ENCODE peak calls at places on chromosomes 7 and 10, in six cellular contexts. One of them, this sample, is unnamed.
A peak's percentile ranks its signal among the peaks of the same experiment; 100 is the strongest.

GRCh38 chr10:124688889-124689670 is 55.1 kb downstream of the FAM53B start:
- DNase-seq in skeletal muscle cell: no peak
- DNase-seq in HL-60: no peak
- DNase-seq in heart left ventricle: no peak
- DNase-seq in psoas muscle: no peak
- DNase-seq in right cardiac atrium: peak; percentile 2
- DNase-seq in this sample: no peak

GRCh38 chr10:77350711-77351119 is 286.9 kb downstream of the KCNMA1 start:
- DNase-seq in skeletal muscle cell: peak; percentile 99
- DNase-seq in HL-60: peak; percentile 13
- DNase-seq in heart left ventricle: peak; percentile 66
- DNase-seq in psoas muscle: peak; percentile 71
- DNase-seq in right cardiac atrium: peak; percentile 68
- DNase-seq in this sample: peak; percentile 97

GRCh38 chr7:8114175-8114574 is 145.6 kb downstream of the GLCCI1 start:
- DNase-seq in skeletal muscle cell: no peak
- DNase-seq in HL-60: no peak
- DNase-seq in heart left ventricle: no peak
- DNase-seq in psoas muscle: no peak
- DNase-seq in right cardiac atrium: no peak
- DNase-seq in this sample: no peak

GRCh38 chr10:44922021-44922420 is 10.9 kb downstream of the TMEM72 start:
- DNase-seq in skeletal muscle cell: no peak
- DNase-seq in HL-60: no peak
- DNase-seq in heart left ventricle: no peak
- DNase-seq in psoas muscle: no peak
- DNase-seq in right cardiac atrium: no peak
- DNase-seq in this sample: no peak

GRCh38 chr7:17994079-17994478 is 33.6 kb downstream of the PRPS1L1 start:
- DNase-seq in skeletal muscle cell: no peak
- DNase-seq in HL-60: no peak
- DNase-seq in heart left ventricle: no peak
- DNase-seq in psoas muscle: no peak
- DNase-seq in right cardiac atrium: no peak
- DNase-seq in this sample: no peak

GRCh38 chr7:145875267-145875666 is 241.3 kb upstream of the CNTNAP2 start:
- DNase-seq in skeletal muscle cell: no peak
- DNase-seq in HL-60: no peak
- DNase-seq in heart left ventricle: no peak
- DNase-seq in psoas muscle: no peak
- DNase-seq in right cardiac atrium: no peak
- DNase-seq in this sample: no peak

GRCh38 chr10:101761226-101761625 is 14.7 kb downstream of the FGF8 start:
- DNase-seq in skeletal muscle cell: no peak
- DNase-seq in HL-60: no peak
- DNase-seq in heart left ventricle: no peak
- DNase-seq in psoas muscle: no peak
- DNase-seq in right cardiac atrium: no peak
- DNase-seq in this sample: no peak

GRCh38 chr7:23714579-23714978 is 4.6 kb downstream of the STK31 start:
- DNase-seq in skeletal muscle cell: no peak
- DNase-seq in HL-60: no peak
- DNase-seq in heart left ventricle: no peak
- DNase-seq in psoas muscle: no peak
- DNase-seq in right cardiac atrium: no peak
- DNase-seq in this sample: no peak

GRCh38 chr10:12907651-12908050 is 93.9 kb downstream of the CCDC3 start:
- DNase-seq in skeletal muscle cell: no peak
- DNase-seq in HL-60: no peak
- DNase-seq in heart left ventricle: no peak
- DNase-seq in psoas muscle: peak; percentile 33
- DNase-seq in right cardiac atrium: no peak
- DNase-seq in this sample: peak; percentile 5

GRCh38 chr7:92987095-92987494 is 130.7 kb downstream of the SAMD9 start:
- DNase-seq in skeletal muscle cell: peak; percentile 47
- DNase-seq in HL-60: no peak
- DNase-seq in heart left ventricle: no peak
- DNase-seq in psoas muscle: no peak
- DNase-seq in right cardiac atrium: no peak
- DNase-seq in this sample: peak; percentile 78

GRCh38 chr10:132283604-132284382 is 24.0 kb downstream of the STK32C start:
- DNase-seq in skeletal muscle cell: no peak
- DNase-seq in HL-60: no peak
- DNase-seq in heart left ventricle: no peak
- DNase-seq in psoas muscle: peak; percentile 9
- DNase-seq in right cardiac atrium: peak; percentile 4
- DNase-seq in this sample: no peak

GRCh38 chr7:137331378-137331777 is 12.2 kb downstream of the PTN start:
- DNase-seq in skeletal muscle cell: no peak
- DNase-seq in HL-60: no peak
- DNase-seq in heart left ventricle: no peak
- DNase-seq in psoas muscle: no peak
- DNase-seq in right cardiac atrium: no peak
- DNase-seq in this sample: peak; percentile 78

GRCh38 chr7:77940647-77941046 is 142.1 kb downstream of the PHTF2 start:
- DNase-seq in skeletal muscle cell: no peak
- DNase-seq in HL-60: no peak
- DNase-seq in heart left ventricle: no peak
- DNase-seq in psoas muscle: no peak
- DNase-seq in right cardiac atrium: no peak
- DNase-seq in this sample: peak; percentile 23

GRCh38 chr10:100470367-100470766 is 7.6 kb downstream of the WNT8B start:
- DNase-seq in skeletal muscle cell: peak; percentile 5
- DNase-seq in HL-60: no peak
- DNase-seq in heart left ventricle: no peak
- DNase-seq in psoas muscle: no peak
- DNase-seq in right cardiac atrium: no peak
- DNase-seq in this sample: no peak

GRCh38 chr10:32131388-32131787 is 75.2 kb upstream of the KIF5B start:
- DNase-seq in skeletal muscle cell: no peak
- DNase-seq in HL-60: no peak
- DNase-seq in heart left ventricle: no peak
- DNase-seq in psoas muscle: no peak
- DNase-seq in right cardiac atrium: no peak
- DNase-seq in this sample: no peak

GRCh38 chr7:81662531-81662930 is 107.3 kb downstream of the HGF start:
- DNase-seq in skeletal muscle cell: no peak
- DNase-seq in HL-60: no peak
- DNase-seq in heart left ventricle: no peak
- DNase-seq in psoas muscle: no peak
- DNase-seq in right cardiac atrium: no peak
- DNase-seq in this sample: no peak

GRCh38 chr7:22610871-22611757 is 111.1 kb upstream of the STEAP1B start:
- DNase-seq in skeletal muscle cell: no peak
- DNase-seq in HL-60: no peak
- DNase-seq in heart left ventricle: no peak
- DNase-seq in psoas muscle: no peak
- DNase-seq in right cardiac atrium: no peak
- DNase-seq in this sample: no peak

GRCh38 chr7:32560075-32560474 is 64.8 kb downstream of the AVL9 start:
- DNase-seq in skeletal muscle cell: no peak
- DNase-seq in HL-60: no peak
- DNase-seq in heart left ventricle: no peak
- DNase-seq in psoas muscle: no peak
- DNase-seq in right cardiac atrium: no peak
- DNase-seq in this sample: no peak

GRCh38 chr10:90857635-90858488 is at the start of gene HTR7:
- DNase-seq in skeletal muscle cell: no peak
- DNase-seq in HL-60: no peak
- DNase-seq in heart left ventricle: peak; percentile 51
- DNase-seq in psoas muscle: peak; percentile 62
- DNase-seq in right cardiac atrium: peak; percentile 55
- DNase-seq in this sample: no peak

GRCh38 chr7:13844954-13845353 is 144.5 kb downstream of the ETV1 start:
- DNase-seq in skeletal muscle cell: no peak
- DNase-seq in HL-60: no peak
- DNase-seq in heart left ventricle: no peak
- DNase-seq in psoas muscle: no peak
- DNase-seq in right cardiac atrium: no peak
- DNase-seq in this sample: no peak

GRCh38 chr7:33143996-33144718 is 14.8 kb downstream of the BBS9 start:
- DNase-seq in skeletal muscle cell: no peak
- DNase-seq in HL-60: no peak
- DNase-seq in heart left ventricle: no peak
- DNase-seq in psoas muscle: no peak
- DNase-seq in right cardiac atrium: no peak
- DNase-seq in this sample: peak; percentile 80

GRCh38 chr10:35495521-35496238 is 109.5 kb upstream of the GJD4 start:
- DNase-seq in skeletal muscle cell: no peak
- DNase-seq in HL-60: no peak
- DNase-seq in heart left ventricle: peak; percentile 52
- DNase-seq in psoas muscle: no peak
- DNase-seq in right cardiac atrium: no peak
- DNase-seq in this sample: no peak

GRCh38 chr10:76051007-76051936 is 619.8 kb downstream of the LRMDA start:
- DNase-seq in skeletal muscle cell: no peak
- DNase-seq in HL-60: no peak
- DNase-seq in heart left ventricle: no peak
- DNase-seq in psoas muscle: no peak
- DNase-seq in right cardiac atrium: no peak
- DNase-seq in this sample: no peak

GRCh38 chr7:43764807-43765491 is 6.5 kb downstream of the BLVRA start:
- DNase-seq in skeletal muscle cell: no peak
- DNase-seq in HL-60: no peak
- DNase-seq in heart left ventricle: no peak
- DNase-seq in psoas muscle: no peak
- DNase-seq in right cardiac atrium: no peak
- DNase-seq in this sample: no peak

GRCh38 chr7:1210321-1210978 is 22.2 kb upstream of the UNCX start:
- DNase-seq in skeletal muscle cell: no peak
- DNase-seq in HL-60: no peak
- DNase-seq in heart left ventricle: peak; percentile 51
- DNase-seq in psoas muscle: no peak
- DNase-seq in right cardiac atrium: peak; percentile 36
- DNase-seq in this sample: no peak

GRCh38 chr10:50286517-50286916 is 35.2 kb upstream of the ASAH2 start:
- DNase-seq in skeletal muscle cell: peak; percentile 67
- DNase-seq in HL-60: no peak
- DNase-seq in heart left ventricle: no peak
- DNase-seq in psoas muscle: no peak
- DNase-seq in right cardiac atrium: no peak
- DNase-seq in this sample: peak; percentile 45

GRCh38 chr10:125217986-125218675 is 57.8 kb upstream of the CTBP2 start:
- DNase-seq in skeletal muscle cell: no peak
- DNase-seq in HL-60: no peak
- DNase-seq in heart left ventricle: no peak
- DNase-seq in psoas muscle: no peak
- DNase-seq in right cardiac atrium: no peak
- DNase-seq in this sample: no peak

GRCh38 chr10:96470108-96470743 is 43.5 kb downstream of the TLL2 start:
- DNase-seq in skeletal muscle cell: no peak
- DNase-seq in HL-60: no peak
- DNase-seq in heart left ventricle: peak; percentile 51
- DNase-seq in psoas muscle: no peak
- DNase-seq in right cardiac atrium: no peak
- DNase-seq in this sample: no peak

GRCh38 chr10:70651661-70652060 is 20.6 kb upstream of the ADAMTS14 start:
- DNase-seq in skeletal muscle cell: no peak
- DNase-seq in HL-60: no peak
- DNase-seq in heart left ventricle: no peak
- DNase-seq in psoas muscle: no peak
- DNase-seq in right cardiac atrium: no peak
- DNase-seq in this sample: no peak

DNA sequence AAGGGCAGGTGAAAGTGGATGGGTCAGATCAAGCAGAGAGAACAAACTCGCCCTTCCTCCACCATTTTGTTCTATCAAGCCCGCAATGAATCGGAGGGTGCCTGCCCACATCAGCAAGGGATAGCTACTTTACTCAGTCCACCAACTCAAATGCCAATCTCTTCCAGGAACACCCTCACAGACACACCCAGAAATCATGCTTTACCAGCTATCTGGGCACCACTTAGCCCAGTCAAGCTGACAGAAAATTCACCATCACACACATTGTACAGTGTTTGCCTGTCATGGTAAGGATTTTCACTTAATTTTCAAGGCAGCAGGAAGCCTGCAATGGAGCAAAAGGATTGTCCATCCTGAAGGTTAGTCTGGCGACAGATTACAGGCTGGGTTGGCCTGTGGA is 75.2 kb downstream of the FAM107B start:
- DNase-seq in skeletal muscle cell: no peak
- DNase-seq in HL-60: no peak
- DNase-seq in heart left ventricle: no peak
- DNase-seq in psoas muscle: no peak
- DNase-seq in right cardiac atrium: no peak
- DNase-seq in this sample: no peak
- H3K4me3 ChIP-seq in skeletal muscle cell: no peak overlapping the region
- H3K4me3 ChIP-seq in HL-60: no peak overlapping the region
- H3K4me3 ChIP-seq in heart left ventricle: no peak overlapping the region
- H3K4me3 ChIP-seq in psoas muscle: no peak overlapping the region
- H3K4me3 ChIP-seq in right cardiac atrium: no peak overlapping the region
- H3K4me3 ChIP-seq in this sample: no peak overlapping the region

GRCh38 chr10:30219977-30220751 is 128.9 kb downstream of the MTPAP start:
- DNase-seq in skeletal muscle cell: peak; percentile 32
- DNase-seq in HL-60: no peak
- DNase-seq in heart left ventricle: no peak
- DNase-seq in psoas muscle: no peak
- DNase-seq in right cardiac atrium: no peak
- DNase-seq in this sample: no peak
- H3K4me3 ChIP-seq in skeletal muscle cell: no peak overlapping the region
- H3K4me3 ChIP-seq in HL-60: no peak overlapping the region
- H3K4me3 ChIP-seq in heart left ventricle: peak overlapping the region; percentile 6
- H3K4me3 ChIP-seq in psoas muscle: peak overlapping the region; percentile 50
- H3K4me3 ChIP-seq in right cardiac atrium: no peak overlapping the region
- H3K4me3 ChIP-seq in this sample: no peak overlapping the region

DNA sequence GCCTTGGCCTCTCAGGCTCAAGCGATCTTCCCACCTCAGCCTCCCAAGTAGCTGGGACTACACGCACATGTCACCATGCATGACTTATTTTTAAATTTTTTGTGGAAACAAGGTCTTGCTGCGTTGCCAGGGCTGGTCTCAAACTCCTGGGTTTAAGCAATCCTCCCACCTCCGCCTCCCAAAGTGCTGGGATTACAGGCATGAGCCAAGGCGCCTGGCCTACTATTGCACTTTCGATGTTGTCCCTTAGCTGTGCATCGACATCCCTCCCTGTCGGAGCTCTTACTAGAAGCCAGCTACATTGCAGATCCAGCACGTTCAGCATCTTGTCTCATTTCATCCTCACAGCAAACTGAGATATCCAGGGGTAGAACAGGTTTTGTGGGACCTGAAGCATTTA is 205.5 kb upstream of the TCF7L2 start:
- DNase-seq in skeletal muscle cell: no peak
- DNase-seq in HL-60: no peak
- DNase-seq in heart left ventricle: no peak
- DNase-seq in psoas muscle: no peak
- DNase-seq in right cardiac atrium: no peak
- DNase-seq in this sample: no peak
- H3K4me3 ChIP-seq in skeletal muscle cell: no peak overlapping the region
- H3K4me3 ChIP-seq in HL-60: no peak overlapping the region
- H3K4me3 ChIP-seq in heart left ventricle: no peak overlapping the region
- H3K4me3 ChIP-seq in psoas muscle: no peak overlapping the region
- H3K4me3 ChIP-seq in right cardiac atrium: no peak overlapping the region
- H3K4me3 ChIP-seq in this sample: no peak overlapping the region

DNA sequence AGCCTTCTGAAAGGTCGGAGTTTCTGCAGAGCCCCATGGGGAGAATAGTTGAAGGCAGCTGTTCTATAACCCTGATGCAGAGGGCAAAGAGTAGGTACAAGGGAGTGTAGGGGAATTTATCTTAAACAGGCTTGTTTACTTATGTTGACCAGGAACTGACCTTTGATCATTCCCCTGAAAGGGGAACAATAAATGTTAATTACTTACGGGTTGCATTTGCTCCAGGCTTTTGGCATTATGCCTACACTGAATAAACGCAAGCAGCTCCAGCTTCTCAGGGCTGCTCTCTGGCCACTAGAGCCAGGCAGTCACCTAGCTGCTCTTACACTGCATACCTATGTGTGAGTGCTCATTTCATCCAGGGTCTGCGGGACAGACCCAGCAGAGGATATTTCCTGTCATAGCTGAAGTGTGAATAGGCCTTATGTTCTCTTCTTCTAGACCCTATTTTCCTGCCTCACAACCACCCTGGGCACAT is 26.9 kb upstream of the ABCA13 start:
- DNase-seq in skeletal muscle cell: no peak
- DNase-seq in HL-60: no peak
- DNase-seq in heart left ventricle: no peak
- DNase-seq in psoas muscle: no peak
- DNase-seq in right cardiac atrium: no peak
- DNase-seq in this sample: no peak
- H3K4me3 ChIP-seq in skeletal muscle cell: no peak overlapping the region
- H3K4me3 ChIP-seq in HL-60: no peak overlapping the region
- H3K4me3 ChIP-seq in heart left ventricle: no peak overlapping the region
- H3K4me3 ChIP-seq in psoas muscle: no peak overlapping the region
- H3K4me3 ChIP-seq in right cardiac atrium: no peak overlapping the region
- H3K4me3 ChIP-seq in this sample: no peak overlapping the region